ENCODE peak calls at places on chromosomes 1 and 21, in five cellular contexts. C, H, O, D and Y are unnamed samples.

GRCh38 chr21:45264919-45265515 is 22.7 kb downstream of the POFUT2 start:
- DNase-seq in C (peak), H (no peak), O (no peak), D (no peak), Y (no peak)

GRCh38 chr1:48058135-48058534 is 61.0 kb upstream of the TRABD2B start:
- DNase-seq in C (no peak), H (no peak), O (no peak), D (no peak), Y (no peak)

GRCh38 chr1:47650205-47650604 is 212.4 kb downstream of the FOXD2 start:
- DNase-seq in C (no peak), H (peak), O (peak), D (peak), Y (no peak)

GRCh38 chr1:67752306-67752705 is 67.3 kb downstream of the GADD45A start:
- DNase-seq in C (no peak), H (no peak), O (no peak), D (peak), Y (no peak)

GRCh38 chr1:72986591-72987290 is 704.4 kb upstream of the NEGR1 start:
- DNase-seq in C (no peak), H (no peak), O (no peak), D (no peak), Y (no peak)

GRCh38 chr21:31571879-31572278 is 87.6 kb upstream of the SOD1 start:
- DNase-seq in C (no peak), H (no peak), O (no peak), D (no peak), Y (no peak)

GRCh38 chr1:160971618-160972056 is 17.0 kb upstream of the ITLN2 start:
- DNase-seq in C (no peak), H (no peak), O (no peak), D (no peak), Y (no peak)

GRCh38 chr1:176206006-176206960 is 803 bp downstream of the COP1 start:
- DNase-seq in C (peak), H (peak), O (peak), D (peak), Y (peak)

GRCh38 chr1:224357626-224358124 is 996 bp downstream of the CNIH4 start:
- DNase-seq in C (no peak), H (peak), O (peak), D (peak), Y (no peak)

GRCh38 chr1:23923592-23924495 is 10.7 kb upstream of the CNR2 start:
- DNase-seq in C (no peak), H (no peak), O (peak), D (no peak), Y (no peak)

GRCh38 chr1:32242341-32242851 is 4.6 kb upstream of the FAM167B start:
- DNase-seq in C (peak), H (no peak), O (no peak), D (peak), Y (no peak)

GRCh38 chr21:28454978-28455600 is 537.6 kb downstream of the LTN1 start:
- DNase-seq in C (no peak), H (no peak), O (peak), D (no peak), Y (no peak)

GRCh38 chr1:47191940-47192457 is 2.2 kb upstream of the PDZK1IP1 start:
- DNase-seq in C (peak), H (no peak), O (no peak), D (no peak), Y (no peak)

GRCh38 chr1:84170171-84170570 is 26.1 kb downstream of the PRKACB start:
- DNase-seq in C (no peak), H (no peak), O (no peak), D (no peak), Y (no peak)

GRCh38 chr1:31591425-31592093 is 15.2 kb downstream of the TINAGL1 start:
- DNase-seq in C (no peak), H (peak), O (peak), D (no peak), Y (no peak)

GRCh38 chr1:212413902-212414327 is 771 bp downstream of the PACC1 start:
- DNase-seq in C (no peak), H (no peak), O (no peak), D (peak), Y (no peak)

GRCh38 chr1:196455697-196456096 is 152.5 kb downstream of the KCNT2 start:
- DNase-seq in C (no peak), H (no peak), O (no peak), D (no peak), Y (no peak)

GRCh38 chr1:72224506-72224905 is 57.8 kb downstream of the NEGR1 start:
- DNase-seq in C (no peak), H (no peak), O (no peak), D (no peak), Y (no peak)

GRCh38 chr1:230423261-230423660 is 2.9 kb downstream of the PGBD5 start:
- DNase-seq in C (no peak), H (no peak), O (no peak), D (no peak), Y (no peak)

GRCh38 chr1:226884966-226885820 is 14.8 kb downstream of the PSEN2 start:
- DNase-seq in C (no peak), H (no peak), O (no peak), D (no peak), Y (no peak)

GRCh38 chr1:61079898-61080336 is 2.4 kb upstream of the NFIA start:
- DNase-seq in C (peak), H (peak), O (peak), D (peak), Y (peak)

GRCh38 chr1:78645728-78646127 is 3.9 kb upstream of the IFI44 start:
- DNase-seq in C (no peak), H (no peak), O (no peak), D (peak), Y (no peak)

GRCh38 chr1:189697113-189697512 is 780.6 kb downstream of the BRINP3 start:
- DNase-seq in C (no peak), H (no peak), O (no peak), D (no peak), Y (no peak)

GRCh38 chr21:43645414-43645891 is 13.8 kb downstream of the HSF2BP start:
- DNase-seq in C (no peak), H (peak), O (peak), D (peak), Y (peak)

GRCh38 chr1:216521477-216521876 is 98.2 kb upstream of the USH2A start:
- DNase-seq in C (no peak), H (no peak), O (no peak), D (no peak), Y (no peak)

GRCh38 chr1:205597691-205598314 is 34.0 kb downstream of the ELK4 start:
- DNase-seq in C (no peak), H (no peak), O (no peak), D (peak), Y (no peak)

GRCh38 chr1:62070384-62071011 is 124.2 kb upstream of the L1TD1 start:
- DNase-seq in C (no peak), H (peak), O (peak), D (peak), Y (no peak)

GRCh38 chr1:51690285-51690961 is 73.5 kb downstream of the OSBPL9 start:
- DNase-seq in C (no peak), H (peak), O (peak), D (peak), Y (no peak)

GRCh38 chr1:21156019-21156418 is 20.7 kb downstream of the EIF4G3 start:
- DNase-seq in C (no peak), H (no peak), O (no peak), D (no peak), Y (no peak)

GRCh38 chr1:205493241-205494085 is 11.0 kb upstream of the CDK18 start:
- DNase-seq in C (no peak), H (peak), O (peak), D (peak), Y (no peak)

DNA sequence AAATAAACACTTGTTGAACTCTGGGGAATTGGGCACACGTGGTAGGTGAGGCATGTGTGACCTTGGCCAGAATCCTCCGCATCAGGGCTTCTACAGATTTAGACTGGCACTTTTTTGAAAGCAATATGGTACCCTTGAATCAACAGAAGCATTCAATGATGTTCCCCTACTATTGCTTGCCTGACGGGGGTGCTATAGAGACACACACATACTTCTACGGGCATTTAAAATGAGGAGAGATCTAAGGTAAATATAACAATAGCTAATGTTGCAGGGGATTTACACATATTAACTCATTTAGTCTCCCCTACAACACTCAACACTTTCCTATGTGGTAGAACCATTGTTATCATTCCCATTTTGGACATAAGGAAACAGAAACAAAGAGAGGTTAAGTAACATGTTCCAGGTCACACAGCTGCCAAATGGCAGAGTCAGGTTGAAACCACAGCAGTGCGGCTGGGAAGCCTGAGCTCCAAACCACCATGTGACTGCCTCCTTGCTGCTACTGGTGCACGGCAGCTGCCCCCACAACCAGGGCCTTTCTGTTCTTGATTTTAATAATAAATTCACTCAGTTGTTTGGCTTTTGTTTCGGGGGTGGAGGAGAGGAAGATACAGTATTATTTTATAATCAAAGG is 147.4 kb downstream of the ZNF281 start:
- DNase-seq in C (no peak), H (no peak), O (no peak), D (no peak), Y (no peak)
- TF ChIP-seq CTCF in C (no peak), H (peak), O (no peak), D (peak), Y (no peak)

DNA sequence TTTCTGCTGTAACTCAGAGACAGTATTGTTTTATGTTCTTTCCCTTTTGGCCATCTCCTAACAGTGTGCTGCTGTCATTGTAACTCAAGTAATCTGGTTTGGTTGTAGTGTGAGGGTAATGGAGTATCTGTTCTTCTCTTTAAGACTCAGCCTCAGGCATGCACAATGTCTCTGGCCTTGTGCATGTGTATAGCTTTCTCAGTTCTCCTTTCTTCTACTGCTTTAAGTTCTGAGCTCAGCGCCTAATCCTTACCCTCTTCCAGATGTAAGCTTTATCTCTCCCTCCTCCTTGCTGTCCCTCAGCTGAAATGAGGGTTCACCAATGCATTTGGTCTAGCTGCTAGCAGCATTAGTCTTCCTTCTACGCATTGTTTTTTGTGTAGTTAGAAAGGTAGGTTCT is 1420.4 kb upstream of the PRMT6 start:
- DNase-seq in C (no peak), H (no peak), O (no peak), D (no peak), Y (no peak)
- TF ChIP-seq CTCF in C (no peak), H (no peak), O (no peak), D (no peak), Y (no peak)

DNA sequence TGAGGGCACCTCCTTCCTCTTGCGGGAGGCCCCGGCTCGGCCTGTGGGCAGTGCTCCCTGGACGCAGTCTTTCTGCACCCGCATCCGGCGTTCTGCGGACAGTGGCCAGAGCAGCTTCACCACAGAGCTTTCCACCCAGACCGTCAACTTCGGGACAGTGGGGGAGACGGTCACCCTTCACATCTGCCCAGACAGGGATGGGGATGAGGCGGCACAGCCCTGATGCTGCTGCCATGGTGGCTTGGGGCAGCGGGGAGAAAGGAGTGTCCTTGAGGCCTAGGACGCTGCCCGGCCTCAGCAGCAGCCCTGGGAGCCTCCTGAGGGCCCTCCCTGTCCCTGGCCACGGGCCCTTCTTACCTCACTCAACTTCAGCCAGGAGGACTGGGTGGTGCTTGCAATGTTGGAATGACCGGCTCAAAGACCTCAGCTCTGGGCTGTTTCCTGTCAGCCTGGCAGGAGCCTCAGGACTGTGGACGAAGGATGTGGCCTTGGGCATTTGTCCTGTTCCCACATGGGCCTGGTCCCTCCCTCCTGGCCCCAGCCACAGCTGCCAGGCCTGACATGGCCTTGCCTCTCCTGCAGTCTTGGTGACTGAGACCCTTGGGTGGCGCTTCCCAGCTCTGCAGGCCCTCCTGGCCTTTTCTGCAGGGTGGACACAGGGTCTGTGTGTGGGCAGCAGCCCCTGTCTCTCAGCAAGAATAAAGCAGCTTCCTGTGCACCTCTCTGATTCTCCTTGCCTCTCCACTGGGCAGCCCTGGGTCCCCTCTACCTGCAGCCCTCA is 45.9 kb downstream of the TRIM11 start:
- DNase-seq in C (peak), H (no peak), O (no peak), D (no peak), Y (no peak)
- TF ChIP-seq CTCF in C (no peak), H (no peak), O (no peak), D (no peak), Y (no peak)

GRCh38 chr1:17671741-17672140 is 83.4 kb upstream of the ACTL8 start:
- DNase-seq in C (no peak), H (no peak), O (no peak), D (no peak), Y (peak)
- TF ChIP-seq CTCF in C (no peak), H (no peak), O (peak), D (no peak), Y (peak)

GRCh38 chr1:223175032-223175431 is 32.0 kb upstream of the TLR5 start:
- DNase-seq in C (no peak), H (peak), O (peak), D (no peak), Y (no peak)
- TF ChIP-seq CTCF in C (peak), H (peak), O (peak), D (no peak), Y (no peak)

DNA sequence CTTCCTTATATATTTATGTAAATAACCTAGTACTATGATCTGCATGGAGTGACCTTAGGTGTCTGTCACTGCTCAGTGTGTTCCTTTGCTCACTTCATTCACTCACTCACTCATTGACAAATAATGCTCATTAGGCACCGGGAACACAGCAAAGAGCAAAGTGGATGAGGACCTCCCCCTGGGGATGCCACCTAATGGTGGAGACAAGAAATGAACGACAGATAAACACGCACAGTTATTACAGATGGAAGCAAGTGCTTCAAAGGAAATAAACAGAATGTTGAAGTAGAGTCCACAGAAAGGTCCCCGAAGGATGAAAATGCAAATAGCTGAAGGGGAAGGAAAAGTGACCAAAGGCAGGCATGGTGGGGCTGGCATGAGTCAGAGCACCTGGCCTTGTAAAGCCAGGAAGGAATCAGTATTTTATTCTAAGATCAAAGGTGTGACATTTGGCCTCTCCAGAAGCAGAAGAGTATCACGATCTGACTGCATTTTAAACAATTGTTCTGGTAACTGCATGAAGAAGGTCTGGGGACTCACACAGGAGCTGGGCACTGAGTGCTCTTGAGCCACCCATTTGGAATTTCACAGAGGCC is 23.1 kb downstream of the MAB21L3 start:
- DNase-seq in C (no peak), H (peak), O (no peak), D (no peak), Y (no peak)
- TF ChIP-seq CTCF in C (no peak), H (peak), O (peak), D (peak), Y (peak)